ENCODE peak calls at places on chromosomes 13 and 19, in four cellular contexts. V is body of pancreas, R is ovary, U is upper lobe of right lung. P is an unnamed sample. For H3K4me1 and H3K36me3, the result is how much of the 10 kb centered on the place peaks cover.

GRCh38 chr13:49996166-49996915 is 501 bp upstream of the TRIM13 start:
- DNase-seq in V (peak), R (peak), U (peak), P (peak)

GRCh38 chr19:3710265-3710812 is 2.2 kb downstream of the TJP3 start:
- DNase-seq in V (peak), R (no peak), U (peak), P (peak)

GRCh38 chr19:33032218-33032781 is 32.4 kb downstream of the RHPN2 start:
- DNase-seq in V (no peak), R (no peak), U (no peak), P (peak)

GRCh38 chr19:2702170-2703076 is at the start of gene GNG7:
- DNase-seq in V (peak), R (peak), U (peak), P (peak)

GRCh38 chr19:45075215-45076028 is 856 bp downstream of the ZNF296 start:
- DNase-seq in V (peak), R (no peak), U (peak), P (peak)

GRCh38 chr19:3494559-3494958 is 5.9 kb downstream of the DOHH start:
- DNase-seq in V (no peak), R (no peak), U (no peak), P (no peak)

GRCh38 chr19:1833540-1833939 is 14.7 kb downstream of the REXO1 start:
- DNase-seq in V (peak), R (peak), U (no peak), P (peak)

GRCh38 chr19:10295847-10296591 is 6.3 kb downstream of the ICAM5 start:
- DNase-seq in V (no peak), R (no peak), U (no peak), P (no peak)

GRCh38 chr13:28059214-28059613 is 41.2 kb downstream of the FLT3 start:
- DNase-seq in V (peak), R (no peak), U (no peak), P (peak)

GRCh38 chr19:5941673-5942072 is 27.6 kb downstream of the CAPS start:
- DNase-seq in V (no peak), R (no peak), U (no peak), P (no peak)

GRCh38 chr19:28864577-28865042 is 348.3 kb downstream of the UQCRFS1 start:
- DNase-seq in V (peak), R (peak), U (no peak), P (peak)

GRCh38 chr13:43285891-43286602 is 262.7 kb downstream of the DNAJC15 start:
- DNase-seq in V (no peak), R (no peak), U (no peak), P (no peak)

GRCh38 chr19:49150106-49150943 is 4.9 kb downstream of the HRC start:
- DNase-seq in V (peak), R (peak), U (peak), P (peak)

GRCh38 chr13:38409771-38410170 is 60.1 kb downstream of the UFM1 start:
- DNase-seq in V (no peak), R (no peak), U (no peak), P (no peak)

DNA sequence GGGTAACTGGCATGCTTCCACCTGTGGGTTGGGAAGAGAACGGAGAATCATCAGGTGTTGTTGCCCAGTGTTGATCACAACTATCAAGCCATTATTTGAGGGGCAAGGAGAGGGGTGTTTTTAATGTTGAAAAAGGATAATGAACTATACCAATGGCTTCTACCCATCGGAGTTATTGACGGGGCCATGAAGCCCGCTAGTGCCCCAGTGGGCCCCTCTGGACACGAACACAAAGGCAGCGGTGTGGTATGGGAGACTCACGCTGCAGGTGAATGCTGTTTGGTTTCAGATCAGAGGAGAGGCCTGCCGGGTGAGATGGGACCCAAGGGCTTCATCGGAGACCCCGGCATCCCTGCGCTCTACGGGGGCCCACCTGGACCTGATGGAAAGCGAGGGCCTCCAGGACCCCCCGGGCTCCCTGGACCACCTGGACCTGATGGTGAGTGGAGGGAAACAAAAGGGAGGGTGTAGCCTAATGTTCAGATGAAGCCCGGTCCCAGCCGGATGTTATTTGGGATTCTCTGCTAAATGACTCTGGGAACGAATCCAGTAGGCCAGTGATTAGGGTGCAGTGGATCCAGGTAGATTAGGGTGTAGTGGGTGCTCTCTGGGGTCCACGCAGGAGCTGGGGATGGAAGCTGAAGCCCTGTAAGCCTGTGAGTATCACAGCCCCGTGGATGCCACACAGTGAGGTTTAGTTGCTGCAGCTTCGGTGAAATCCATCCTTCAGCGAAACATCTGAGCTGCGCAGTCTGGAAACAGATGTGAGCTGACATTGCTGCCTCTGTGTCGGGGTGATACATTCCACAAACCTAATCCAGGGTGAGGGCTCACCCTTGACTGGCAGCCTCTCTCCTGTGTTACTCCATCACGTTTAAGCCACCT is 111.3 kb downstream of the RAB20 start:
- DNase-seq in V (no peak), R (no peak), U (no peak), P (no peak)
- H3K4me1 ChIP-seq in V (under half), R (under half), U (under half), P (under half)

GRCh38 chr19:43586346-43586745 is 9.6 kb downstream of the IRGQ start:
- DNase-seq in V (no peak), R (no peak), U (no peak), P (no peak)

GRCh38 chr19:43584484-43584883 is 8.9 kb downstream of the PINLYP start:
- DNase-seq in V (no peak), R (no peak), U (no peak), P (no peak)

GRCh38 chr19:43582495-43582894 is 6.9 kb downstream of the PINLYP start:
- DNase-seq in V (no peak), R (no peak), U (no peak), P (no peak)

GRCh38 chr19:43578787-43579186 is 3.2 kb downstream of the PINLYP start:
- DNase-seq in V (no peak), R (no peak), U (no peak), P (no peak)

DNA sequence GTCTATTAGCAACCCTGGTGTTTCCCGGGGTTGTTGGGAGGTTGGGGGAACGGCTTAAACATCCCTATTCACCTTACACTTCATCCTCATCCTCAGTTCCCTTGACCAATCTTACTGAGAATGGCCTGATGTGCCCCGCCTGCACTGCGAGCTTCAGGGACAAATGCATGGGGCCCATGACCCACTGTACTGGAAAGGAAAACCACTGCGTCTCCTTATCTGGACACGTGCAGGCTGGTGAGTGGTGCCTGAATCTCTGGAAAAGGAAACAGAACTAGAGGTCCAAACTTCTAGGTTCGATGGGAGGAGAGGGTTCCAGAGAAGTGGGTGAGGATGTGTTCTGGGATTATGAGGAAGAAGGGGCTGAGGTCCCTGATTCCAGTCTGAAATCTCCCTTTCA is 5.9 kb downstream of the PINLYP start:
- DNase-seq in V (no peak), R (no peak), U (no peak), P (no peak)
- H3K4me3 ChIP-seq in V (no peak), R (peak), U (peak), P (peak)

GRCh38 chr13:32316030-32316344 is 679 bp downstream of the BRCA2 start:
- DNase-seq in V (no peak), R (no peak), U (no peak), P (no peak)

GRCh38 chr13:32323912-32324311 is 8.6 kb downstream of the BRCA2 start:
- DNase-seq in V (no peak), R (no peak), U (no peak), P (no peak)

GRCh38 chr13:32318072-32318471 is 2.8 kb downstream of the BRCA2 start:
- DNase-seq in V (no peak), R (no peak), U (no peak), P (no peak)

GRCh38 chr13:32316476-32316875 is 1.2 kb downstream of the BRCA2 start:
- DNase-seq in V (no peak), R (no peak), U (no peak), P (no peak)

GRCh38 chr13:32320528-32320927 is 5.2 kb downstream of the BRCA2 start:
- DNase-seq in V (no peak), R (no peak), U (no peak), P (no peak)
- H3K36me3 ChIP-seq in V (under half), R (under half), U (under half), P (under half)

DNA sequence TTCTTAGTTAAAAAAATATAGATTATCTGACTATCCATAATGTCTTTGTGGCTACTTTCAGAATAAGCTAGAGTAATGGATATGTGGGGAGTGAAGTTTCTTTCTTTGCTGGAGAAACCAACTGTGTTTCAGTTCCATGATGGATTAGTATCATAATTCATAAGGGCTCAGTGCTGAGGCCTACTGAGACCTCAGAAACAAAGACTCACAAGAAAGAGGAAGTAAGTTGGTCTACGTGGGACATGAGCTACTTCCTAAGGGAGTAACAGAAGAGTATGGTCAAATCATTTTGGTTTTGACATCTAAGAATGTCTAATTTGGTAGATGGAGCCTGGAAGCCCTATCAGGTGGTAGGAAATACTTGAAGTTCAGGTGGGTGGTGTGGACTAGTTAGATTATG is 99.0 kb upstream of the HTR2A start:
- DNase-seq in V (no peak), R (no peak), U (no peak), P (no peak)
- H3K4me1 ChIP-seq in V (under half), R (under half), U (under half), P (under half)

GRCh38 chr19:55382522-55383054 is 1.5 kb downstream of the TMEM238 start:
- DNase-seq in V (no peak), R (no peak), U (no peak), P (no peak)

GRCh38 chr19:55384576-55385235 is 614 bp upstream of the TMEM238 start:
- DNase-seq in V (no peak), R (peak), U (no peak), P (peak)

GRCh38 chr19:55385236-55385748 is 440 bp upstream of the RPL28 start:
- DNase-seq in V (peak), R (peak), U (peak), P (peak)

GRCh38 chr19:55383279-55383788 is 758 bp downstream of the TMEM238 start:
- DNase-seq in V (no peak), R (no peak), U (no peak), P (no peak)

DNA sequence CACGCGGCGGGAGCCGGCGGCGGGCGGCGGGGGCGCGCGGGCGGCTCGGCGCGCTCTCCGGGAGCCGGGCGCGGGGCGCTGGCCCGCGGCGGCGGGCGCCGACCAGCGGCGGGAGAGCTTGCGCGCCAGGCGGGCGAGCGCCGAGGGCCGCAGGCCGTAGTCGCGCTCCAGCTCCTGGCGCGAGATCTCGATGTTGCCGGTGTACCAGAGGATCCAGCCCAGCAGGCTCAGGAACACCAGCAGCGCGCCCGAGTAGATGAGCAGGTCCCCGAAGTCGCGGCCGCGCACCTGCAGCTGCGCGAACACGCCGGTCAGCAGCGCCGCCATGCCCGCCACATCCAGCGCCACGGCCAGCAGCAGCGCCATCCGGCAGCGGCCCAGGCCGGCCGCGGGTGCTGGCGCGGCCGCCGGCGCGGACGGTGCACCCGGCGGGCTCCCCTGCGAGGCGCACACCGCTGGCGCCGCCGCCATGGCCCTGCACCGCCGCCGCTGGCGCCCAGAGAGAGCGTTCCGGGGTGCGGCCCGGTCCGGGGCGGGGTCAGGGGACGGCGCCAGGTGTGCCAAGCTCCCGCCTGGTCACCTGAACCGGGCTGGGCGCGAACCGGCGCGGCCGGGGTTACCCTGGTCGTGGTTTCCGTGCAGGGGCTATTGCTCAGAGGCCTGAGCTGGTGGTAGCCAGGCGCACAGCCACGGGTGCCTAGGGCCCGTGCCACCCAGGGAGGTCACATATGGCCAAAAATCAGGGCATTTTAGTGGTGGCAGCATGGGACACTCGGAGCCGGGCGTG is at the start of gene TMEM238:
- DNase-seq in V (peak), R (peak), U (peak), P (peak)
- H3K4me3 ChIP-seq in V (peak), R (peak), U (peak), P (peak)

DNA sequence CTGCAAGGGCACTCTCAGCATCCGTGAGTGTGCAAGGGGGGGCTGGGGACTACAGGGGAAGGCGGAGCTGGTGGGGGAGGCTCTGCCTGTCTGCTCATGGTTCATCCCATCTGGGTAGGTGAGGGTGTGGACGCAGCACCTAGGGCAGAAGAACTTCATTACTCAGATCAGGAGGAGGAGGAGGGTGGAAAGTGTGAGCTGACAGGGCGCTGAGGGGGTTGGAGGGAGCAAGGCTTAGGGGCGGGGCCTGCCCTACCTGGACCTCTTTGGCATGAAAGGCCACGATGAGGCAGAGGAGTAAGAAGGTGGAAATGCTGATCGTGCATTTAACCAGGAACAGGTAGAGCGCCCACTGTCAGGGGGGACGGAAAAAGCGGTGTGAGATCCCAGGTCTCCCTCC is 4.5 kb downstream of the KCNN4 start:
- DNase-seq in V (no peak), R (no peak), U (no peak), P (no peak)
- H3K36me3 ChIP-seq in V (under half), R (under half), U (under half), P (under half)

GRCh38 chr19:40277356-40277755 is 7.8 kb downstream of the AKT2 start:
- DNase-seq in V (no peak), R (no peak), U (no peak), P (no peak)
- H3K4me1 ChIP-seq in V (half or more), R (half or more), U (half or more), P (half or more)

GRCh38 chr13:109785141-109785891 is 1.1 kb downstream of the IRS2 start:
- DNase-seq in V (peak), R (peak), U (peak), P (peak)
- H3K4me3 ChIP-seq in V (peak), R (peak), U (peak), P (peak)

GRCh38 chr19:15253076-15253475 is 20.8 kb upstream of the EPHX3 start:
- DNase-seq in V (no peak), R (no peak), U (no peak), P (no peak)
- H3K36me3 ChIP-seq in V (under half), R (under half), U (half or more), P (under half)

P was measured in testis.